ENCODE peak calls at places on chromosome 7, in four cellular contexts. One of them, this sample, is unnamed.

GRCh38 chr7:6623589-6624245 is 8.3 kb downstream of the ZNF853 start:
- DNase-seq in OCI-M1: no peak
- DNase-seq in endodermal cell: no peak
- DNase-seq in psoas muscle: no peak
- DNase-seq in this sample: no peak

GRCh38 chr7:150444674-150445365 is 5.6 kb upstream of the GIMAP8 start:
- DNase-seq in psoas muscle: no peak
- DNase-seq in OCI-M1: no peak
- DNase-seq in endodermal cell: no peak
- DNase-seq in this sample: no peak

GRCh38 chr7:155509725-155510551 is 36.4 kb downstream of the CNPY1 start:
- DNase-seq in OCI-M1: no peak
- DNase-seq in endodermal cell: peak
- DNase-seq in psoas muscle: no peak
- DNase-seq in this sample: no peak

GRCh38 chr7:128718967-128719642 is 20.1 kb upstream of the CALU start:
- DNase-seq in psoas muscle: no peak
- DNase-seq in endodermal cell: no peak
- DNase-seq in OCI-M1: no peak
- DNase-seq in this sample: no peak

GRCh38 chr7:149872419-149873073 is 1.2 kb upstream of the ATP6V0E2 start:
- DNase-seq in endodermal cell: peak
- DNase-seq in psoas muscle: peak
- DNase-seq in OCI-M1: peak
- DNase-seq in this sample: peak

GRCh38 chr7:26471676-26472075 is 180.0 kb downstream of the SNX10 start:
- DNase-seq in OCI-M1: no peak
- DNase-seq in psoas muscle: no peak
- DNase-seq in endodermal cell: no peak
- DNase-seq in this sample: no peak

GRCh38 chr7:38463277-38464224 is 167.6 kb downstream of the AMPH start:
- DNase-seq in endodermal cell: no peak
- DNase-seq in psoas muscle: peak
- DNase-seq in OCI-M1: peak
- DNase-seq in this sample: no peak

GRCh38 chr7:70417061-70417655 is 714.8 kb upstream of the GALNT17 start:
- DNase-seq in OCI-M1: no peak
- DNase-seq in endodermal cell: peak
- DNase-seq in psoas muscle: no peak
- DNase-seq in this sample: no peak

GRCh38 chr7:116828281-116828680 is 34.1 kb upstream of the CAPZA2 start:
- DNase-seq in psoas muscle: no peak
- DNase-seq in endodermal cell: peak
- DNase-seq in OCI-M1: no peak
- DNase-seq in this sample: no peak

GRCh38 chr7:104272767-104273384 is 55.5 kb upstream of the LHFPL3 start:
- DNase-seq in psoas muscle: no peak
- DNase-seq in OCI-M1: peak
- DNase-seq in endodermal cell: no peak
- DNase-seq in this sample: no peak

GRCh38 chr7:95811846-95812445 is 39.6 kb downstream of the DYNC1I1 start:
- DNase-seq in psoas muscle: no peak
- DNase-seq in endodermal cell: no peak
- DNase-seq in OCI-M1: no peak
- DNase-seq in this sample: no peak

GRCh38 chr7:49295136-49295535 is 370.8 kb downstream of the CDC14C start:
- DNase-seq in endodermal cell: no peak
- DNase-seq in OCI-M1: no peak
- DNase-seq in psoas muscle: no peak
- DNase-seq in this sample: no peak

GRCh38 chr7:79211724-79212123 is 241.7 kb downstream of the MAGI2 start:
- DNase-seq in OCI-M1: peak
- DNase-seq in endodermal cell: no peak
- DNase-seq in psoas muscle: no peak
- DNase-seq in this sample: no peak

GRCh38 chr7:25235471-25235870 is 7.2 kb upstream of the NPVF start:
- DNase-seq in OCI-M1: no peak
- DNase-seq in psoas muscle: no peak
- DNase-seq in endodermal cell: no peak
- DNase-seq in this sample: no peak